ENCODE peak calls at places on chromosomes 16 and 17, in four cellular contexts. Y, L, Q and T are unnamed samples.

GRCh38 chr17:50037321-50038107 is 18.4 kb upstream of the ITGA3 start:
- DNase-seq in Y (no peak), L (no peak), Q (peak), T (no peak)

GRCh38 chr17:46876353-46876887 is 25.0 kb downstream of the WNT9B start:
- DNase-seq in Q (peak), L (no peak), Y (no peak), T (no peak)

GRCh38 chr16:50025544-50025931 is 513 bp downstream of the CNEP1R1 start:
- DNase-seq in L (no peak), Y (peak), Q (peak), T (peak)

GRCh38 chr16:35748621-35749252 is 2289.3 kb downstream of the TP53TG3F start:
- DNase-seq in Y (no peak), L (no peak), Q (no peak), T (no peak)

GRCh38 chr17:57940653-57941329 is 14.4 kb downstream of the CUEDC1 start:
- DNase-seq in L (peak), Q (peak), Y (peak), T (peak)

GRCh38 chr17:56432443-56432842 is 161.1 kb upstream of the NOG start:
- DNase-seq in L (no peak), Q (no peak), Y (no peak), T (no peak)

GRCh38 chr17:4903051-4903818 is at the start of gene CHRNE:
- DNase-seq in Q (peak), Y (peak), L (peak), T (peak)

GRCh38 chr17:27989046-27989445 is 53.4 kb upstream of the NLK start:
- DNase-seq in Y (no peak), L (no peak), Q (peak), T (no peak)

GRCh38 chr17:5226940-5227878 is 7.5 kb downstream of the SCIMP start:
- DNase-seq in L (no peak), Y (peak), Q (no peak), T (no peak)

GRCh38 chr17:79795795-79796569 is 895 bp downstream of the CBX8 start:
- DNase-seq in L (no peak), Q (no peak), Y (no peak), T (no peak)

GRCh38 chr17:30905742-30906100 is 317 bp downstream of the TEFM start:
- DNase-seq in Y (peak), Q (no peak), L (no peak), T (no peak)

GRCh38 chr17:80998388-80999223 is 7.0 kb downstream of the CHMP6 start:
- DNase-seq in Q (no peak), Y (no peak), L (no peak), T (no peak)

GRCh38 chr17:17714261-17714866 is 33.1 kb downstream of the RAI1 start:
- DNase-seq in Y (no peak), L (no peak), Q (no peak), T (no peak)

GRCh38 chr17:40551091-40551873 is 14.0 kb downstream of the CCR7 start:
- DNase-seq in Y (no peak), Q (peak), L (peak), T (peak)

GRCh38 chr16:9123871-9124270 is 32.4 kb downstream of the HAPSTR1 start:
- DNase-seq in Q (peak), L (peak), Y (peak), T (peak)

GRCh38 chr16:66924527-66925321 is 611 bp downstream of the RRAD start:
- DNase-seq in Q (no peak), L (no peak), Y (peak), T (no peak)

GRCh38 chr16:15963307-15963910 is 14.0 kb downstream of the ABCC1 start:
- DNase-seq in L (no peak), Q (no peak), Y (no peak), T (no peak)

GRCh38 chr17:48552453-48553189 is 7.7 kb upstream of the HOXB2 start:
- DNase-seq in L (no peak), Y (no peak), Q (no peak), T (no peak)

GRCh38 chr17:8846768-8847211 is 20.7 kb downstream of the PIK3R6 start:
- DNase-seq in L (no peak), Q (peak), Y (no peak), T (no peak)
- TF ChIP-seq CTCF in L (no peak), Q (no peak), Y (no peak), T (no peak)

GRCh38 chr16:13875614-13876284 is 44.2 kb upstream of the ERCC4 start:
- DNase-seq in Y (no peak), Q (no peak), L (no peak), T (no peak)

GRCh38 chr16:13873835-13874438 is 46.0 kb upstream of the ERCC4 start:
- DNase-seq in Y (no peak), Q (peak), L (no peak), T (no peak)
- TF ChIP-seq CTCF in Y (peak), Q (peak), L (no peak), T (no peak)

DNA sequence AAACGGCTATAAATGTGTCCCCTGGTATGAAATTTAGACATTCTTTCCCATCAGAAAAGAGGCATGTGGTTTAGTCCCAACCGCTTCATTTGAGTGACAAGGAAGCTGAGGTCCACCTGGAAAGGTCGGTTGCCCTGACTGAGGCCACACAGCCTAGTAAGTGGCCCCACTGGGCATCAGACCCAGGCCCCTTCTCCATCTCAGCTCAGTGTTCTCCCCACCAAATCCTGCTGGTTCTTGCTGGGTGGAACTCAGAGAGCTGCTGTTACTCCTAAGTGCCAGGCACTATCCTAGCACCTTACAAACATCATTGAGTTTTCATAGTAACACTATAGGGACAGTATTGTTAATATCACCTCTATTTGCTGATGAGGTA is 153.5 kb downstream of the SOCS1 start:
- DNase-seq in Y (no peak), Q (no peak), L (no peak), T (no peak)
- TF ChIP-seq CTCF in Y (no peak), Q (no peak), L (no peak), T (no peak)

DNA sequence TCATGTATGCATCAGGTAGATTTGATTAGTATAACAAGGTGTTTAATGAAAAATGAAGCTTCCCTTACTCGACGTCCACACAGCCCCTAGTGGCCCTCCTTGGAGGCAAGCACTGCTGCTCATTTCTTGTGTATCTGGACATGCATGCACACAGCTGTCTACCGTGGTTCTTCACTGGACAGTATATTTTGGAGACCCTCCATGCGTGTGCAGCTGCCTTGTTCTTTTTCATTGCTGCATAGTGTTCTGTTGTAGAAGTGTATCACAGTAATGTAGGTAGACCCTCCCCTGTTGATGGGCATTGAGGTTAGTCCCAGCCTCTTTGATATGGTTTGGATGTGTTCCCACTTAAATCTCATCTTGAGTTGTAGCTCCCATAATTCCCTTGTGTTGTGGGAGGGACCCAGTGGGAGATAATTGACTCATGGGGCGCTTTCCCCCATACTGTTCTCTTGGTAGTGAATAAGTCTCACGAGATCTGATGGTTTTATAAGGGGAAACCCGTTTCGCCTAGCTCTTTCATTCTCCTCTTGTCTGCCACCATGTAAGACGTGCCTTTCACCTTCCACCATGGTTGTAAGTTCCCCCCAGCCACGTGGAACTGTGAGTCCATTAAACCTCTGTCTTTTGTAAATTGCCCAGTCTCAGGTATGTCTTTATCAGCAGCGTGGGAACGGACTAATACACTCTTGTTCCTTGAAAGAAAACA is 6.3 kb downstream of the CMIP start:
- DNase-seq in Y (no peak), L (no peak), Q (no peak), T (no peak)
- TF ChIP-seq CTCF in Y (no peak), L (no peak), Q (no peak), T (no peak)

GRCh38 chr16:2226918-2227317 is 3.5 kb downstream of the E4F1 start:
- DNase-seq in L (no peak), Q (no peak), Y (no peak), T (no peak)

GRCh38 chr16:2223375-2224182 is at the start of gene E4F1:
- DNase-seq in Q (peak), L (peak), Y (peak), T (peak)

GRCh38 chr16:2228161-2228824 is 4.9 kb downstream of the E4F1 start:
- DNase-seq in L (no peak), Q (no peak), Y (no peak), T (no peak)

GRCh38 chr16:2226245-2226793 is 2.9 kb downstream of the E4F1 start:
- DNase-seq in Y (no peak), Q (no peak), L (no peak), T (no peak)

DNA sequence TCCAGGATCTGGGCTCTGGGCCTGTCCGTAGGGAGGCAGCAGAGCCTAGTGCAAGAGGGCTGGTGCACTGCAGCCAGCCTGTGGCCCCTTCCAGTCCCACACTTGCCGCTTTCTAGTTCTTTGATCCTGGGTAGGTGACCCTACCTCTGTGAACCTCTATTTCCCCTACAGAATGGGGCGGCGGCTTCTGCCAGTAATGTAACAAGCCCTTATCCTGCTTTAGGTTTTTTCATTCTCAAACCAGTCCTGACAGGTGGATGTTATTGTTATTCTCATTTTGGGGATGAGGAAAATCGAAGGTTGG is 744 bp downstream of the E4F1 start:
- DNase-seq in Q (no peak), L (no peak), Y (no peak), T (no peak)
- TF ChIP-seq CTCF in Q (peak), L (no peak), Y (no peak), T (no peak)